ENCODE peak calls at places on chromosomes 12 and 14, in five cellular contexts. F is esophagus squamous epithelium, N is Peyer's patch, D is psoas muscle, K is left ventricle myocardium inferior. X is an unnamed sample.

GRCh38 chr14:73058923-73059311 is 583 bp downstream of the RBM25 start:
- DNase-seq in F (no peak), N (no peak), D (no peak), K (peak; percentile 31), X (peak; percentile 65)

GRCh38 chr12:70756118-70756517 is 118.9 kb upstream of the PTPRB start:
- DNase-seq in F (no peak), N (no peak), D (no peak), K (no peak), X (no peak)

GRCh38 chr14:102246071-102246470 is 58.9 kb downstream of the MOK start:
- DNase-seq in F (no peak), N (no peak), D (no peak), K (no peak), X (no peak)

GRCh38 chr12:54549774-54550451 is 512 bp downstream of the PDE1B start:
- DNase-seq in F (no peak), N (no peak), D (no peak), K (no peak), X (no peak)

GRCh38 chr12:25058012-25058411 is 109.1 kb upstream of the BCAT1 start:
- DNase-seq in F (no peak), N (no peak), D (no peak), K (no peak), X (no peak)

GRCh38 chr12:51322452-51322851 is 1.5 kb downstream of the BIN2 start:
- DNase-seq in F (no peak), N (no peak), D (no peak), K (no peak), X (no peak)

GRCh38 chr14:96084796-96085195 is 45.6 kb downstream of the C14orf132 start:
- DNase-seq in F (no peak), N (no peak), D (peak; percentile 6), K (no peak), X (no peak)

GRCh38 chr12:95386056-95386455 is 87.9 kb upstream of the METAP2 start:
- DNase-seq in F (no peak), N (no peak), D (no peak), K (no peak), X (no peak)

GRCh38 chr12:113097716-113098427 is 37.7 kb downstream of the RASAL1 start:
- DNase-seq in F (no peak), N (no peak), D (peak; percentile 69), K (peak; percentile 60), X (peak; percentile 87)

GRCh38 chr12:43676183-43676813 is 82.3 kb downstream of the PUS7L start:
- DNase-seq in F (no peak), N (no peak), D (no peak), K (no peak), X (peak; percentile 81)

GRCh38 chr14:64786296-64787149 is 82.3 kb downstream of the PLEKHG3 start:
- DNase-seq in F (no peak), N (no peak), D (no peak), K (no peak), X (no peak)

GRCh38 chr14:85527006-85527405 is 2.9 kb upstream of the FLRT2 start:
- DNase-seq in F (no peak), N (no peak), D (no peak), K (no peak), X (no peak)

GRCh38 chr14:49893309-49894213 is 679 bp downstream of the ARF6 start:
- DNase-seq in F (no peak), N (peak; percentile 82), D (peak; percentile 80), K (peak; percentile 52), X (peak; percentile 65)

GRCh38 chr12:7712841-7713442 is 1.7 kb downstream of the DPPA3 start:
- DNase-seq in F (no peak), N (no peak), D (no peak), K (no peak), X (peak; percentile 72)

GRCh38 chr12:54201001-54201794 is 12.4 kb upstream of the SMUG1 start:
- DNase-seq in F (no peak), N (peak; percentile 80), D (peak; percentile 88), K (peak; percentile 43), X (peak; percentile 98)

GRCh38 chr12:109714141-109714912 is 702 bp downstream of the FAM222A start:
- DNase-seq in F (peak; percentile 16), N (peak; percentile 82), D (peak; percentile 84), K (peak; percentile 73), X (peak; percentile 95)

GRCh38 chr14:96734076-96734622 is 63.0 kb upstream of the VRK1 start:
- DNase-seq in F (no peak), N (no peak), D (no peak), K (no peak), X (no peak)

GRCh38 chr14:53378142-53378541 is 225.0 kb upstream of the DDHD1 start:
- DNase-seq in F (no peak), N (no peak), D (no peak), K (no peak), X (no peak)

GRCh38 chr12:124768462-124769165 is 95.0 kb downstream of the SCARB1 start:
- DNase-seq in F (no peak), N (no peak), D (no peak), K (no peak), X (no peak)

GRCh38 chr12:120229071-120229582 is 28.2 kb upstream of the RPLP0 start:
- DNase-seq in F (no peak), N (peak; percentile 70), D (no peak), K (no peak), X (no peak)

GRCh38 chr12:53213348-53213747 is 6.3 kb upstream of the ITGB7 start:
- DNase-seq in F (no peak), N (peak; percentile 90), D (peak; percentile 93), K (peak; percentile 87), X (peak; percentile 98)

GRCh38 chr14:63273717-63274673 is 44.7 kb downstream of the GPHB5 start:
- DNase-seq in F (no peak), N (no peak), D (peak; percentile 58), K (peak; percentile 28), X (no peak)

GRCh38 chr14:29643415-29644206 is 284.0 kb downstream of the PRKD1 start:
- DNase-seq in F (no peak), N (no peak), D (no peak), K (no peak), X (no peak)

GRCh38 chr14:23712287-23712686 is 76.1 kb downstream of the DHRS2 start:
- DNase-seq in F (no peak), N (no peak), D (no peak), K (no peak), X (no peak)

GRCh38 chr14:23708343-23708742 is 72.2 kb downstream of the DHRS2 start:
- DNase-seq in F (no peak), N (no peak), D (no peak), K (no peak), X (no peak)

GRCh38 chr14:23707415-23707814 is 71.3 kb downstream of the DHRS2 start:
- DNase-seq in F (no peak), N (no peak), D (no peak), K (no peak), X (no peak)

GRCh38 chr14:23704890-23705289 is 68.7 kb downstream of the DHRS2 start:
- DNase-seq in F (no peak), N (no peak), D (no peak), K (no peak), X (no peak)

GRCh38 chr14:23709923-23710322 is 73.8 kb downstream of the DHRS2 start:
- DNase-seq in F (no peak), N (no peak), D (no peak), K (no peak), X (no peak)
- TF ChIP-seq CTCF in F (no peak), N (no peak), D (no peak), K (no peak), X (no peak)

DNA sequence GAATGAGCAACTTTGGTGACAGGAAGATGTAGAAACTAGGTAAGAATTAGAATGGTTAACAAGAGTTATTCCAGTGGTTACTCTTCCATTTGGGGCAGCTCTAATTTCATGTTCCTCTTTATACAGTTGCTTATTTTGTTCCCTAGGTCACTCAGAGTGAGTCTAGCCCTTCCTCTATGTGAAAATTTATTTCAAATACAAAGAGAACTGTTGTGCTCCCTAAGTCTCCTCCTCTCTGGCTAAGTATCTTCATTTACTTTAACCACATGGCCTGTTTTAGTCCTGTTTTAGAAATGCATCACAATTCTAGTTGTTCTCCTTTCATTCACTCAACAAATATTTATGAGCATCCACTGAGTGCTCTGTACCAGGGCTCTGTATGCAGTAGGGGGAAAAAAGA is 51.1 kb upstream of the HIF1A start:
- DNase-seq in F (no peak), N (no peak), D (no peak), K (no peak), X (no peak)
- H3K27ac ChIP-seq in F (no peak overlapping the region), N (peak overlapping the region; percentile 43), D (no peak overlapping the region), K (no peak overlapping the region), X (no peak overlapping the region)

GRCh38 chr14:65954915-65955314 is 531.3 kb upstream of the CCDC196 start:
- DNase-seq in F (no peak), N (no peak), D (no peak), K (no peak), X (no peak)

GRCh38 chr14:65958664-65959562 is 527.3 kb upstream of the CCDC196 start:
- DNase-seq in F (no peak), N (no peak), D (no peak), K (no peak), X (no peak)

GRCh38 chr14:65959563-65960024 is 526.6 kb upstream of the CCDC196 start:
- DNase-seq in F (no peak), N (no peak), D (no peak), K (no peak), X (no peak)

GRCh38 chr14:65961004-65961403 is 525.2 kb upstream of the CCDC196 start:
- DNase-seq in F (no peak), N (peak; percentile 78), D (no peak), K (peak; percentile 20), X (peak; percentile 93)

GRCh38 chr14:65957631-65958205 is 528.5 kb upstream of the CCDC196 start:
- DNase-seq in F (no peak), N (no peak), D (no peak), K (no peak), X (peak; percentile 62)
- H3K4me3 ChIP-seq in F (no peak overlapping the region), N (no peak overlapping the region), D (no peak overlapping the region), K (no peak overlapping the region), X (no peak overlapping the region)

DNA sequence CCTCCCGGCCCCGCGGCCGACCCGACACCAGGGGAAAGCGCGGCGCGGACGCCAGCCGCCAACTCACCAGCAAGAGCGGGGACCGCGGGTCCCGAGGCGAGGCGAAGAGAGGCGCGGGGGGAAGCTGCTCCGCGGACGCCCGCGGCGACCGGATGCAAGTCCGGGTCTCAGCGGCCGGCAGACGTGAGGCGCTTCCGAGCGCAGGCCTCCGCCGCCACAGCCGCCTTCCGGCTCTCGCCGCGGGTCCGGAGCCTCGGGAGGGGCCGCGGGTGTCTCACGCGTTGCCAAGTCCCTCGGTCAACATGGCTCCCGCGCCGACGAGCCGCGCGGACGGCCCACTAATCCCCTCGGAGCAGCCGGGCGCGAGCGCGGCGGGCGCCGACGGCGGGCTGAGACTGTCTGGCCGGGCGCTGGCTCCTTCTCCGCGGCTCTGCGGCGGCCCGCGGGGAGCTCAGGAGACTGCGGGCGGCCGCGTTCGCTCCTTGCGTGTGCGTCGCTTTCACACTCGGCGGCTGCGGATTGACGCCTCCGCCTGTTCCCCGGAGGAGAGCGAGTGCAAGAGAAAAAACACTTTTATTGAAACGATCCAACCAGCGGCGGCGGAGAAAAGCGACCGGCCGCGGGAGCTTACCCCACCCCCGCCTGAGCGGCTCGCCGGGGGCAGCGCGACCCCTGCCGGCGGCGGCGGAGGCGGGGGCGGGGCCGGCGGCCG is at the start of gene CDK17:
- DNase-seq in F (peak; percentile 13), N (peak; percentile 91), D (peak; percentile 92), K (peak; percentile 84), X (peak; percentile 94)
- TF ChIP-seq CTCF in F (peak; percentile 51), N (peak; percentile 60), D (peak; percentile 69), K (peak; percentile 62), X (peak; percentile 63)